ENCODE peak calls at places on chromosomes 4 and X, in four cellular contexts. R is activated CD4-positive, alpha-beta T cell treated with anti-CD3 and anti-CD28 coated beads, Interleukin-2, amount 50 U/mL, for 1 hour; S is AG09309; L is hypothalamus. G is an unnamed sample.

GRCh38 chrX:27838176-27838575 is 30.4 kb downstream of the MAGEB10 start:
- DNase-seq in R (no peak), S (no peak), L (no peak), G (no peak)

GRCh38 chrX:19751068-19751467 is 136.3 kb downstream of the SH3KBP1 start:
- DNase-seq in R (peak), S (no peak), L (no peak), G (no peak)

GRCh38 chr4:105283501-105283900 is 136.8 kb downstream of the TET2 start:
- DNase-seq in R (no peak), S (no peak), L (no peak), G (no peak)

GRCh38 chr4:118823471-118823870 is 12.5 kb downstream of the SEC24D start:
- DNase-seq in R (no peak), S (no peak), L (no peak), G (no peak)

GRCh38 chr4:24810016-24810415 is 14.6 kb downstream of the SOD3 start:
- DNase-seq in R (no peak), S (no peak), L (no peak), G (peak)

GRCh38 chrX:110310000-110310790 is 7.7 kb downstream of the AMMECR1 start:
- DNase-seq in R (no peak), S (no peak), L (no peak), G (no peak)

GRCh38 chrX:21875013-21875412 is 19.2 kb downstream of the YY2 start:
- DNase-seq in R (no peak), S (no peak), L (no peak), G (no peak)

GRCh38 chrX:154840856-154841255 is 6.4 kb upstream of the SMIM9 start:
- DNase-seq in R (no peak), S (peak), L (no peak), G (no peak)

GRCh38 chrX:17414839-17415238 is 39.8 kb downstream of the NHS start:
- DNase-seq in R (no peak), S (no peak), L (no peak), G (no peak)

GRCh38 chr4:156779774-156780173 is 191.8 kb downstream of the PDGFC start:
- DNase-seq in R (no peak), S (no peak), L (no peak), G (no peak)

GRCh38 chrX:51006068-51006467 is 95.5 kb downstream of the BMP15 start:
- DNase-seq in R (no peak), S (no peak), L (no peak), G (no peak)

GRCh38 chrX:53319614-53320542 is 38.5 kb upstream of the IQSEC2 start:
- DNase-seq in R (no peak), S (no peak), L (no peak), G (no peak)

GRCh38 chr4:20015825-20016224 is 235.9 kb upstream of the SLIT2 start:
- DNase-seq in R (no peak), S (no peak), L (no peak), G (no peak)